ENCODE peak calls at places on chromosomes 5 and 9, in nine cellular contexts. S, Y, N, X, W, Z, G, V and C are unnamed samples.

GRCh38 chr5:143641957-143642356 is 170.0 kb upstream of the HMHB1 start:
- DNase-seq in S (no peak), Y (no peak), N (no peak), X (no peak), W (no peak), Z (no peak), G (no peak), V (no peak), C (no peak)

GRCh38 chr9:18233776-18234445 is 240.0 kb upstream of the ADAMTSL1 start:
- DNase-seq in S (no peak), Y (no peak), N (no peak), X (no peak), W (no peak), Z (no peak), G (no peak), V (no peak), C (no peak)

GRCh38 chr5:157290981-157291711 is 25.2 kb downstream of the CYFIP2 start:
- DNase-seq in S (peak; percentile 36), Y (no peak), N (peak; percentile 85), X (no peak), W (no peak), Z (no peak), G (peak; percentile 51), V (no peak), C (peak; percentile 92)

GRCh38 chr9:133023117-133023890 is 7.5 kb upstream of the GTF3C5 start:
- DNase-seq in S (no peak), Y (no peak), N (peak; percentile 22), X (no peak), W (no peak), Z (peak; percentile 48), G (peak; percentile 36), V (no peak), C (no peak)

GRCh38 chr9:127509261-127509954 is 58.1 kb downstream of the LRSAM1 start:
- DNase-seq in S (no peak), Y (no peak), N (no peak), X (no peak), W (no peak), Z (no peak), G (no peak), V (no peak), C (no peak)

GRCh38 chr9:15253197-15253596 is 53.8 kb downstream of the TTC39B start:
- DNase-seq in S (no peak), Y (no peak), N (no peak), X (no peak), W (no peak), Z (no peak), G (no peak), V (no peak), C (no peak)

GRCh38 chr5:132265336-132266030 is 8.0 kb downstream of the PDLIM4 start:
- DNase-seq in S (no peak), Y (peak; percentile 94), N (peak; percentile 73), X (no peak), W (peak; percentile 84), Z (no peak), G (no peak), V (no peak), C (peak; percentile 76)

GRCh38 chr9:103798620-103799019 is 295.5 kb upstream of the SMC2 start:
- DNase-seq in S (no peak), Y (no peak), N (peak; percentile 64), X (no peak), W (no peak), Z (peak; percentile 81), G (no peak), V (no peak), C (no peak)

GRCh38 chr9:26026423-26027100 is 348.3 kb upstream of the TUSC1 start:
- DNase-seq in S (no peak), Y (no peak), N (no peak), X (no peak), W (no peak), Z (no peak), G (no peak), V (no peak), C (no peak)

GRCh38 chr5:158502686-158503085 is 597.0 kb downstream of the EBF1 start:
- DNase-seq in S (no peak), Y (no peak), N (no peak), X (no peak), W (no peak), Z (no peak), G (no peak), V (no peak), C (no peak)

GRCh38 chr5:36367524-36367923 is 65.8 kb upstream of the RANBP3L start:
- DNase-seq in S (no peak), Y (peak; percentile 42), N (no peak), X (no peak), W (no peak), Z (no peak), G (no peak), V (no peak), C (no peak)

GRCh38 chr5:111742595-111742994 is 14.4 kb downstream of the NREP start:
- DNase-seq in S (peak; percentile 22), Y (peak; percentile 95), N (no peak), X (no peak), W (peak; percentile 40), Z (no peak), G (no peak), V (no peak), C (no peak)

GRCh38 chr9:15482146-15482545 is 28.6 kb downstream of the PSIP1 start:
- DNase-seq in S (no peak), Y (peak; percentile 12), N (no peak), X (no peak), W (no peak), Z (no peak), G (no peak), V (no peak), C (no peak)

GRCh38 chr5:79070002-79070567 is 518 bp downstream of the BHMT2 start:
- DNase-seq in S (peak; percentile 16), Y (peak; percentile 34), N (no peak), X (no peak), W (peak; percentile 31), Z (no peak), G (no peak), V (no peak), C (no peak)

GRCh38 chr9:12702160-12702758 is 9.1 kb downstream of the TYRP1 start:
- DNase-seq in S (peak; percentile 23), Y (peak; percentile 87), N (peak; percentile 72), X (no peak), W (peak; percentile 37), Z (no peak), G (no peak), V (peak; percentile 56), C (peak; percentile 9)

GRCh38 chr9:92324889-92325268 is 271 bp downstream of the NOL8 start:
- DNase-seq in S (no peak), Y (no peak), N (no peak), X (no peak), W (peak; percentile 61), Z (no peak), G (no peak), V (no peak), C (no peak)

GRCh38 chr5:74325866-74326265 is 314.7 kb downstream of the ENC1 start:
- DNase-seq in S (no peak), Y (no peak), N (no peak), X (no peak), W (no peak), Z (no peak), G (no peak), V (no peak), C (no peak)

GRCh38 chr5:74327339-74327685 is 313.2 kb downstream of the ENC1 start:
- DNase-seq in S (no peak), Y (no peak), N (no peak), X (no peak), W (no peak), Z (no peak), G (no peak), V (no peak), C (no peak)

GRCh38 chr5:74324556-74324955 is 316.0 kb downstream of the ENC1 start:
- DNase-seq in S (no peak), Y (no peak), N (no peak), X (no peak), W (no peak), Z (no peak), G (no peak), V (no peak), C (no peak)

GRCh38 chr5:74328221-74328630 is 312.3 kb downstream of the ENC1 start:
- DNase-seq in S (no peak), Y (no peak), N (no peak), X (no peak), W (no peak), Z (no peak), G (no peak), V (no peak), C (no peak)

DNA sequence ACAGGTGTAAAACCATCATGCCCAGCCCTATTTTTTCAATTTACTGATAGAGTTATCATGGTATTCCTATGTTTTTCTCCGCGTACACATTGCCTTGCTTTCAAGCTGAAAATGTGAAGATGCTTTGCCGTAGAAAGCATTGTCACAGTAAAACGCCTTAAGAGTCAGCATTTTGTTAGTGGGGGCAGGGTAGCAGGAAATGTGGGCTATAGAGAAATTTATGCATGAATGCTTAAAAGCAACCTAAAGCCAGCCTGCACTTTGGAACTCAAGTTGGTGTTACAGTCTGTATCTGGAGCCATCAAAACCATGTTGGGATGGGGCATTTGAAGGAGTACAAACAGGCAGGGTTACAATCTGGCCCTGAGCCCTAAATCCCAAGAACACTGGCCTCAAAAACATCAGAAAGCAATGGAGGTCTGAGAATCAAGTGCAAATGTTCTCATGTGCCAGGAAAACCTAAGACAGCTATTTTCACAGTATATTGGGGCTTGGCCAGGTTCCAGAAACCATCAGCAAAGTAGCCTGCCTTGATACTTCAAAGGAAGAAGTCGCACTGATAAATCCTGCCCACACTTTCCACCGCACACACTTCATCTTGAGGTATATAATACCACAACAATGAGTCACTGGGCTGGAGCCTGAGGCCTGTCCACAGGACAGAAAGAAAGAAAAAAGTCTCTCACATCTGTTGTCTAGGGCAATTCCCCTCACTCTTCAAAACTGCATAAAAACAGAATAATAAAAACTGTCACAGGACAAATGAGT is 313.8 kb downstream of the ENC1 start:
- DNase-seq in S (peak; percentile 35), Y (peak; percentile 84), N (peak; percentile 80), X (peak; percentile 91), W (no peak), Z (peak; percentile 99), G (peak; percentile 51), V (peak; percentile 87), C (peak; percentile 56)
- H3K4me3 ChIP-seq in S (no peak overlapping the region), Y (no peak overlapping the region), N (no peak overlapping the region), X (no peak overlapping the region), W (no peak overlapping the region), Z (no peak overlapping the region), G (no peak overlapping the region), V (peak overlapping the region; percentile 8), C (no peak overlapping the region)

GRCh38 chr5:141362719-141363118 is 1.2 kb upstream of the PCDHGA5 start:
- DNase-seq in S (no peak), Y (no peak), N (no peak), X (no peak), W (no peak), Z (no peak), G (no peak), V (no peak), C (no peak)
- H3K9me3 ChIP-seq in S (no peaks in the 10 kb centered on the region), Y (peaks cover 5% of the 10 kb centered on the region), N (peaks cover 66% of the 10 kb centered on the region), X (peaks cover 24% of the 10 kb centered on the region), W (no peaks in the 10 kb centered on the region), Z (no peaks in the 10 kb centered on the region), G (peaks cover 97% of the 10 kb centered on the region), V (peaks cover 5% of the 10 kb centered on the region), C (no peaks in the 10 kb centered on the region)

GRCh38 chr9:1619915-1620705 is 395.0 kb upstream of the SMARCA2 start:
- DNase-seq in S (no peak), Y (peak; percentile 7), N (peak; percentile 33), X (no peak), W (no peak), Z (peak; percentile 10), G (no peak), V (no peak), C (no peak)
- TF ChIP-seq CTCF in S (no peak), Y (no peak), N (peak; percentile 25), X (no peak), W (no peak), Z (peak; percentile 24), G (no peak), V (no peak), C (peak; percentile 30)

GRCh38 chr5:149410071-149410470 is 31.0 kb upstream of the IL17B start:
- DNase-seq in S (no peak), Y (no peak), N (no peak), X (no peak), W (peak; percentile 18), Z (no peak), G (no peak), V (no peak), C (no peak)
- H3K4me3 ChIP-seq in S (no peak overlapping the region), Y (peak overlapping the region; percentile 26), N (no peak overlapping the region), X (no peak overlapping the region), W (peak overlapping the region; percentile 68), Z (no peak overlapping the region), G (peak overlapping the region; percentile 58), V (no peak overlapping the region), C (no peak overlapping the region)